ENCODE peak calls at places on chromosomes 1 and 21, in ten cellular contexts. N is fibroblast of lung; O is NCI-H1930; F is activated gamma-delta T cell treated with Interleukin-2 at 50 U/mL for 16 hours; Z is mesothelial cell of epicardium; R is CD4-positive, CD25-positive, alpha-beta regulatory T cell; M is AML-193; A is AG08395; C is T-helper 2 cell treated with Interferon-gamma antibody and Interleukin-4, amounts not matched to agents 5 μg/mL and 100 μg/mL, for 36 hours; T is ovary. D is an unnamed sample.
A peak's percentile ranks its signal among the peaks of the same experiment; 100 is the strongest.

GRCh38 chr1:200410566-200410878 is 686 bp upstream of the ZNF281 start:
- DNase-seq in N (peak; percentile 40), O (no peak), F (no peak), Z (no peak), R (peak; percentile 30), M (peak; percentile 36), A (no peak), C (no peak), T (no peak), D (no peak)

GRCh38 chr1:201655243-201655642 is 116.3 kb downstream of the NAV1 start:
- DNase-seq in N (peak; percentile 83), O (no peak), F (no peak), Z (peak; percentile 44), R (no peak), M (no peak), A (peak; percentile 93), C (no peak), T (no peak), D (no peak)

GRCh38 chr21:38303300-38303699 is 46.5 kb downstream of the KCNJ15 start:
- DNase-seq in N (peak; percentile 89), O (no peak), F (no peak), Z (no peak), R (no peak), M (no peak), A (peak; percentile 88), C (no peak), T (no peak), D (no peak)

GRCh38 chr1:224720216-224720615 is 104.1 kb downstream of the CNIH3 start:
- DNase-seq in N (no peak), O (no peak), F (no peak), Z (no peak), R (no peak), M (no peak), A (no peak), C (no peak), T (no peak), D (no peak)

GRCh38 chr1:117570988-117571409 is 34.8 kb upstream of the TENT5C start:
- DNase-seq in N (no peak), O (no peak), F (no peak), Z (no peak), R (no peak), M (no peak), A (no peak), C (no peak), T (no peak), D (no peak)

GRCh38 chr1:224623743-224624333 is 7.7 kb downstream of the CNIH3 start:
- DNase-seq in N (peak; percentile 99), O (no peak), F (peak; percentile 71), Z (no peak), R (peak; percentile 89), M (peak; percentile 55), A (peak; percentile 90), C (peak; percentile 81), T (no peak), D (no peak)

GRCh38 chr1:240004086-240004749 is 87.5 kb upstream of the FMN2 start:
- DNase-seq in N (no peak), O (no peak), F (no peak), Z (no peak), R (peak; percentile 2), M (no peak), A (peak; percentile 48), C (no peak), T (no peak), D (peak; percentile 22)

GRCh38 chr1:66999640-67000400 is 54.1 kb downstream of the SLC35D1 start:
- DNase-seq in N (no peak), O (no peak), F (no peak), Z (no peak), R (no peak), M (peak; percentile 81), A (no peak), C (no peak), T (no peak), D (no peak)

GRCh38 chr21:41767606-41768370 is 936 bp upstream of the RIPK4 start:
- DNase-seq in N (peak; percentile 32), O (no peak), F (no peak), Z (no peak), R (no peak), M (no peak), A (peak; percentile 25), C (no peak), T (no peak), D (no peak)

GRCh38 chr21:46411691-46412090 is 47.0 kb upstream of the DIP2A start:
- DNase-seq in N (no peak), O (no peak), F (no peak), Z (no peak), R (no peak), M (no peak), A (no peak), C (no peak), T (no peak), D (no peak)

GRCh38 chr1:40312238-40313205 is 4.6 kb downstream of the COL9A2 start:
- DNase-seq in N (no peak), O (no peak), F (no peak), Z (no peak), R (no peak), M (peak; percentile 40), A (no peak), C (peak; percentile 32), T (no peak), D (no peak)

GRCh38 chr1:1462318-1462966 is 9.1 kb upstream of the ATAD3B start:
- DNase-seq in N (no peak), O (no peak), F (no peak), Z (no peak), R (no peak), M (no peak), A (peak; percentile 41), C (no peak), T (peak; percentile 54), D (no peak)

GRCh38 chr1:38028105-38028591 is 15.6 kb downstream of the UTP11 start:
- DNase-seq in N (no peak), O (no peak), F (no peak), Z (no peak), R (no peak), M (no peak), A (no peak), C (peak; percentile 80), T (no peak), D (no peak)

GRCh38 chr1:65002156-65002507 is 35.8 kb upstream of the JAK1 start:
- DNase-seq in N (no peak), O (no peak), F (no peak), Z (no peak), R (no peak), M (no peak), A (no peak), C (no peak), T (no peak), D (no peak)

GRCh38 chr1:176241385-176242015 is 34.4 kb upstream of the COP1 start:
- DNase-seq in N (peak; percentile 34), O (no peak), F (no peak), Z (no peak), R (no peak), M (no peak), A (peak; percentile 19), C (no peak), T (no peak), D (no peak)

GRCh38 chr1:64038119-64038518 is 165.3 kb upstream of the UBE2U start:
- DNase-seq in N (peak; percentile 40), O (no peak), F (no peak), Z (no peak), R (no peak), M (no peak), A (no peak), C (no peak), T (no peak), D (no peak)

D was measured in iPS DF 6.9.